ENCODE peak calls at places on chromosomes 16 and 17, in seven cellular contexts. L is A549, B is fibroblast of villous mesenchyme, H is sigmoid colon, A is fibroblast of pulmonary artery, Q is AG09309, V is body of pancreas. Y is an unnamed sample.

GRCh38 chr16:4109250-4109736 is 6.9 kb downstream of the ADCY9 start:
- DNase-seq in V (no peak), Q (no peak), L (peak), H (no peak), A (no peak), B (no peak), Y (no peak)

GRCh38 chr16:31478956-31479355 is 4.0 kb upstream of the SLC5A2 start:
- DNase-seq in B (no peak), L (no peak), A (no peak), H (no peak), V (no peak), Q (no peak), Y (no peak)

GRCh38 chr17:39678340-39679116 is 9.3 kb downstream of the PGAP3 start:
- DNase-seq in A (no peak), H (no peak), L (no peak), V (no peak), B (no peak), Q (no peak), Y (no peak)

GRCh38 chr16:59540621-59541020 is 806.5 kb upstream of the GOT2 start:
- DNase-seq in L (no peak), B (no peak), V (no peak), H (no peak), A (no peak), Q (no peak), Y (no peak)

GRCh38 chr17:20073056-20073979 is 64.2 kb downstream of the SPECC1 start:
- DNase-seq in L (no peak), V (no peak), H (no peak), A (peak), Q (no peak), B (peak), Y (peak)

GRCh38 chr17:17146791-17147406 is 59.2 kb downstream of the PLD6 start:
- DNase-seq in H (no peak), B (no peak), A (no peak), Q (no peak), V (no peak), L (peak), Y (no peak)

GRCh38 chr17:4469552-4469951 is 29.1 kb upstream of the SPNS2 start:
- DNase-seq in A (no peak), L (no peak), H (no peak), V (no peak), Q (no peak), B (no peak), Y (no peak)

GRCh38 chr17:81405382-81406005 is 10.2 kb downstream of the BAHCC1 start:
- DNase-seq in Q (no peak), H (peak), V (no peak), A (peak), L (no peak), B (peak), Y (peak)

GRCh38 chr16:68284847-68285246 is 20.5 kb downstream of the SLC7A6 start:
- DNase-seq in H (no peak), A (no peak), V (no peak), Q (no peak), B (no peak), L (no peak), Y (no peak)

GRCh38 chr17:5587431-5588032 is 3.2 kb upstream of the NLRP1 start:
- DNase-seq in Q (peak), H (no peak), B (peak), L (peak), V (peak), A (peak), Y (peak)

GRCh38 chr16:56603589-56603988 is 4.8 kb upstream of the MT2A start:
- DNase-seq in Q (no peak), V (peak), B (peak), H (no peak), L (peak), A (peak), Y (peak)

GRCh38 chr17:52025231-52025630 is 133.3 kb downstream of the CA10 start:
- DNase-seq in B (no peak), Q (no peak), A (no peak), L (no peak), V (no peak), H (no peak), Y (no peak)

GRCh38 chr16:20902426-20902825 is 1.9 kb downstream of the LYRM1 start:
- DNase-seq in B (no peak), V (no peak), L (no peak), A (no peak), Q (no peak), H (no peak), Y (no peak)

GRCh38 chr16:22264786-22265185 is 32.4 kb upstream of the POLR3E start:
- DNase-seq in V (no peak), Q (no peak), H (no peak), L (no peak), B (peak), A (no peak), Y (no peak)

GRCh38 chr16:18805257-18805773 is 4.0 kb upstream of the ARL6IP1 start:
- DNase-seq in V (no peak), L (no peak), A (no peak), Q (no peak), B (no peak), H (no peak), Y (no peak)

GRCh38 chr17:67016039-67016762 is 28.2 kb upstream of the CACNG1 start:
- DNase-seq in L (no peak), V (no peak), A (no peak), Q (no peak), B (no peak), H (no peak), Y (no peak)

GRCh38 chr17:36937001-36937960 is at the start of gene LHX1:
- DNase-seq in H (no peak), A (no peak), B (no peak), Q (no peak), L (no peak), V (no peak), Y (no peak)

GRCh38 chr16:28063047-28063521 is 430 bp downstream of the GSG1L start:
- DNase-seq in V (no peak), Q (no peak), H (no peak), B (no peak), L (no peak), A (peak), Y (no peak)

GRCh38 chr16:8867483-8868271 is 1.1 kb downstream of the CARHSP1 start:
- DNase-seq in L (no peak), B (no peak), V (peak), A (no peak), H (peak), Q (no peak), Y (no peak)

GRCh38 chr17:82528484-82529265 is 9.1 kb downstream of the FOXK2 start:
- DNase-seq in B (peak), V (peak), A (peak), H (peak), Q (no peak), L (peak), Y (no peak)

GRCh38 chr16:57245472-57246113 is 534 bp downstream of the ARL2BP start:
- DNase-seq in Q (no peak), H (peak), V (peak), L (peak), A (peak), B (no peak), Y (peak)

GRCh38 chr16:49592507-49593422 is 219.2 kb downstream of the C16orf78 start:
- DNase-seq in V (peak), H (no peak), Q (no peak), A (peak), L (peak), B (peak), Y (peak)

GRCh38 chr17:77127735-77128361 is 12.9 kb upstream of the SEC14L1 start:
- DNase-seq in B (no peak), Q (no peak), A (no peak), L (no peak), V (no peak), H (peak), Y (no peak)

GRCh38 chr16:35687781-35688180 is 2228.4 kb downstream of the TP53TG3F start:
- DNase-seq in Q (no peak), A (no peak), V (no peak), H (no peak), L (no peak), B (no peak), Y (no peak)

GRCh38 chr16:77579283-77579985 is 142.9 kb upstream of the NUDT7 start:
- DNase-seq in H (no peak), V (no peak), A (peak), B (peak), L (no peak), Q (no peak), Y (no peak)

GRCh38 chr16:47113130-47113529 is 30.6 kb downstream of the NETO2 start:
- DNase-seq in V (no peak), Q (no peak), B (no peak), A (no peak), L (no peak), H (no peak), Y (no peak)

GRCh38 chr16:2824626-2825025 is 5.5 kb upstream of the ZG16B start:
- DNase-seq in L (no peak), H (no peak), A (no peak), V (no peak), Q (no peak), B (no peak), Y (no peak)

GRCh38 chr17:65627892-65628622 is 66.6 kb upstream of the AXIN2 start:
- DNase-seq in Q (peak), H (peak), B (peak), V (peak), A (peak), L (peak), Y (peak)

GRCh38 chr16:2900526-2901075 is 11.1 kb upstream of the FLYWCH1 start:
- DNase-seq in V (no peak), B (no peak), Q (no peak), L (no peak), H (no peak), A (no peak), Y (no peak)

GRCh38 chr17:746181-746580 is 5.9 kb downstream of the GEMIN4 start:
- DNase-seq in A (no peak), B (no peak), Q (no peak), V (no peak), L (no peak), H (no peak), Y (no peak)

GRCh38 chr16:89069920-89070319 is 23.7 kb upstream of the ACSF3 start:
- DNase-seq in V (no peak), L (no peak), H (no peak), A (no peak), Q (no peak), B (no peak), Y (no peak)

GRCh38 chr16:89828199-89828869 is at the start of gene SPIRE2:
- DNase-seq in A (peak), Q (peak), H (peak), V (peak), B (peak), L (no peak), Y (peak)

GRCh38 chr16:64738321-64738960 is 383.4 kb downstream of the CDH11 start:
- DNase-seq in V (no peak), B (peak), A (peak), Q (peak), H (no peak), L (no peak), Y (peak)

GRCh38 chr16:66344533-66345145 is 21.9 kb upstream of the CDH5 start:
- DNase-seq in H (no peak), V (no peak), L (no peak), B (peak), Q (no peak), A (peak), Y (peak)

GRCh38 chr17:75084039-75084660 is 3.6 kb upstream of the SLC16A5 start:
- DNase-seq in Q (no peak), V (no peak), L (no peak), B (peak), A (peak), H (no peak), Y (no peak)

GRCh38 chr17:38925263-38925995 is at the start of gene LASP1NB:
- DNase-seq in B (no peak), Q (no peak), A (peak), H (no peak), V (no peak), L (no peak), Y (peak)

GRCh38 chr17:13646969-13647368 is 45.2 kb upstream of the HS3ST3A1 start:
- DNase-seq in Q (no peak), A (no peak), B (no peak), L (no peak), V (no peak), H (no peak), Y (no peak)

GRCh38 chr16:71351558-71351901 is 7.0 kb upstream of the CALB2 start:
- DNase-seq in V (peak), A (no peak), L (no peak), B (no peak), H (no peak), Q (no peak), Y (no peak)
- H3K4me3 ChIP-seq in V (no peak), A (no peak), L (no peak), B (no peak), H (no peak), Q (no peak), Y (no peak)

GRCh38 chr16:81729451-81729850 is 49.6 kb upstream of the PLCG2 start:
- DNase-seq in Q (no peak), V (no peak), L (no peak), H (no peak), B (no peak), A (no peak), Y (no peak)
- TF ChIP-seq CTCF in Q (peak), V (no peak), L (no peak), H (no peak), B (no peak), A (no peak), Y (no peak)

GRCh38 chr17:50397111-50397918 is at the start of gene LRRC59:
- DNase-seq in L (peak), A (peak), B (peak), Q (peak), V (peak), H (peak), Y (peak)

GRCh38 chr17:50393700-50394099 is 3.6 kb downstream of the LRRC59 start:
- DNase-seq in L (no peak), A (no peak), H (no peak), Q (no peak), V (no peak), B (no peak), Y (no peak)

GRCh38 chr17:50396261-50397110 is 837 bp downstream of the LRRC59 start:
- DNase-seq in Q (peak), V (peak), H (peak), L (peak), B (peak), A (peak), Y (peak)

GRCh38 chr17:50392621-50393020 is 4.7 kb downstream of the LRRC59 start:
- DNase-seq in H (no peak), Q (no peak), B (no peak), L (no peak), V (peak), A (no peak), Y (no peak)

GRCh38 chr17:50394711-50395110 is 2.6 kb downstream of the LRRC59 start:
- DNase-seq in L (no peak), V (peak), Q (no peak), B (no peak), A (peak), H (no peak), Y (no peak)
- H3K4me3 ChIP-seq in L (no peak), V (no peak), Q (peak), B (peak), A (peak), H (no peak), Y (peak)

DNA sequence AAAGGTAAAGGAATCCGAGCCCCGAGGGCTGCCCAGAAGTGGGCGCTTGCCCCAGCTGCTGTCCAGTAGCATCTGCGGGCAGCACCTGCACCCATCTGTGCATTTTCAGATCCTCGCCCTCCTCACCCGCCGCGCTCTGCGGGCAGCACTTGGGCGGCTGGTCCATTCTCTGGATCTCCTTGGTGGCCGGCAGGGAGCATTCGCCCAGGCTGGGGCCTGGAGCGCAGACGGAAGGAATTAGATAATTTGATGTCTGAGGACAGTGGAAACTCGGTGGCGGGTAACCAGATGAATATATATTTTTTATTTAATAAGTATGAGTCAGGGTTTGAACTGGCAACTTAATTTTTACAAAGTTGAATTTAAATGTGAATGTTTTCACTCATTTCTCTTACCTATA is 88.5 kb downstream of the NPIPB11 start:
- DNase-seq in Q (no peak), L (peak), V (no peak), H (no peak), B (no peak), A (no peak), Y (no peak)
- TF ChIP-seq CTCF in Q (no peak), L (peak), V (no peak), H (no peak), B (peak), A (peak), Y (no peak)

DNA sequence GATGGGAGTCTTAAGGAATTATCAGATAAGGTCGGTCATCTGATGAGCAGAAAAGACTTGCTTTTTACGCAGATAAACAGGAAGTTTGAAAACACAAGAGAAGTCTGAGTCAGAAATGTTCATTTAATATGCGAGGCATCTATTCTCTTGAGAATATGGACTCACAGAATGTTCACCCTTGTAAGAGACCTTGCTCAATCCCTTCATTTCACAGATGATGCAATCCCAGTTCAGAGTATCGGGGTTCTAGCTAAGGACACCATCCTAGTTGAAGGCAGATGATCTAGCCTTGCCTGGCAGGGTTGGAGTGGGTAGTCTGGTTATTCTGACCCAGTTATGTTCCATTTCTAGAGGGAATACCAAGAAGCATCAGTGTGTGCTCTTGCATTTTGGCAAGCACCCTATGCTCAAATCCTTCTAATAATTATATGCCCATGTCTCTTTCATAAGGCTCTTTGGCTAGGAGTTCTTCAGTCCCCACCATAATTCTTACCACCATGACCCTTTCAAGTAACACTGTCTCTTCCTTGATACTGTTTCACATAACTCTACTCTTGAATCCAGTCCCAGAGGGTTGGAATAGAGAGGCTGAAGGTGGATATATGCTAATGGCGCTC is 42.5 kb downstream of the YPEL2 start:
- DNase-seq in B (peak), Q (peak), L (no peak), H (peak), V (no peak), A (peak), Y (peak)
- H3K4me3 ChIP-seq in B (no peak), Q (no peak), L (no peak), H (no peak), V (no peak), A (no peak), Y (no peak)

GRCh38 chr16:6032438-6032837 is 934.8 kb upstream of the EEF2KMT start:
- DNase-seq in A (no peak), B (no peak), Q (no peak), L (no peak), H (no peak), V (no peak), Y (no peak)
- TF ChIP-seq CTCF in A (no peak), B (no peak), Q (no peak), L (no peak), H (no peak), V (no peak), Y (no peak)

DNA sequence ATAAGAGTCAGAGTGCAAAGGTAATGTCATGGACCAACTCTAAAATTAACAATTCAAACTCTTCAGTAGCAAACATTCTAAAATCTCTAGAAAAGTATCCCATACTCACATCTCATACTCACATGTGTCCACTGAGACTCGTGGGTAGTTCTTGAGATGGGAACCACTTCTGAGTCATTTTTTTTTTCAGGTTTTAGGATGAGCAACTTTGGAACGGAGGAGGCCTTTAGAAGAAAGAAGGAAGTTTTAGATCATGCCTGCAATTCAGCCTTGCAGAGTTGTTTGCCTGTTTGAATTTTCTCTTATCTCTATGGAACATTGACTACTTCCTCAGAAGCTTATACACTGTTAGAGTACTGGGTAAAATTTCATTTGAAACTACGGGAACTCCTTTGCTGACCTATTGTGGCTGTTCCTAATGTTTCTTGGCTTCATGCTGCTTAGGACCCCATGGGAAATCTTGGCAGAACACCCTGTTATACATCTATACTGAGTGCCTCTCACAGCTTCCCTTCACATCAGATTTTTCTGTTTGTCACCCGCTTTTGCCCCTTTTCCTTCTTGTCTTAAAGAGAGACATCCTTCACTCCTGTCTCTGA is 70.7 kb downstream of the MAP2K6 start:
- DNase-seq in Q (no peak), A (peak), B (no peak), H (no peak), V (no peak), L (no peak), Y (no peak)
- H3K4me3 ChIP-seq in Q (no peak), A (no peak), B (no peak), H (no peak), V (no peak), L (no peak), Y (no peak)

DNA sequence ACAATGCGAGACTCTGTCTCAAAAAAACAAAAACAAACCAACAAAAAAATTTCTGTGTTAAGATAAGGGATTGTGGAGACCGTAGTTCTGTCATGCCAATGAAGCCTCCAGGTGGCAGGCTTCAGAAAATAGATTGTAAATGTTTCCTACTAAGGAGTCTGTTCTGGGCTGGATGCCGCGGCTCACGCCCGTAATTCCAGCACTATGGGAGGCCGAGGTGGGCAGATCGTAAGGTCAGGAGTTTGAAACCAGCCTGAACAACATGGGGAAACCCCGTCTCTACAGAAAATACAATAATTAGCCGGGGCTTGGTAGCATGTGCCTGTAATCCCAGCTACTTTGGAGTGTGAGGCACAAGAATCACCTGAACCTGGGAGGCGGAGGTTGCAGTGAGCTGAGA is 4.4 kb upstream of the SNX29 start:
- DNase-seq in A (peak), H (no peak), Q (no peak), B (peak), V (no peak), L (no peak), Y (no peak)
- TF ChIP-seq CTCF in A (peak), H (no peak), Q (peak), B (peak), V (peak), L (peak), Y (no peak)

GRCh38 chr16:15857779-15858560 is 1.1 kb upstream of the MYH11 start:
- DNase-seq in B (peak), L (peak), H (peak), A (peak), V (peak), Q (no peak), Y (peak)
- H3K4me3 ChIP-seq in B (peak), L (peak), H (peak), A (peak), V (no peak), Q (peak), Y (peak)

GRCh38 chr17:73013816-73014663 is 78.4 kb downstream of the SLC39A11 start:
- DNase-seq in Q (no peak), A (no peak), B (peak), L (peak), H (no peak), V (no peak), Y (no peak)
- TF ChIP-seq CTCF in Q (no peak), A (no peak), B (no peak), L (peak), H (no peak), V (no peak), Y (no peak)

Y was measured in fibroblast of the aortic adventitia.